ENCODE peak calls at places on chromosome 5, in six cellular contexts. One of them, this sample, is unnamed.

GRCh38 chr5:139481122-139481533 is 1.4 kb downstream of the STING1 start:
- DNase-seq in epithelial cell of esophagus: peak; percentile 41
- DNase-seq in activated CD8-positive, alpha-beta T cell treated with anti-CD3 and anti-CD28 coated beads for 36 hours: peak; percentile 22
- DNase-seq in CD4-positive, alpha-beta T cell: peak; percentile 55
- DNase-seq in K562: peak; percentile 53
- DNase-seq in mammary epithelial cell: no peak
- DNase-seq in this sample: peak; percentile 89

GRCh38 chr5:93425102-93425501 is 155.9 kb downstream of the NR2F1-AS1 start:
- DNase-seq in K562: no peak
- DNase-seq in activated CD8-positive, alpha-beta T cell treated with anti-CD3 and anti-CD28 coated beads for 36 hours: no peak
- DNase-seq in epithelial cell of esophagus: no peak
- DNase-seq in mammary epithelial cell: no peak
- DNase-seq in CD4-positive, alpha-beta T cell: no peak
- DNase-seq in this sample: no peak

GRCh38 chr5:9691261-9691660 is 61.1 kb upstream of the TAS2R1 start:
- DNase-seq in CD4-positive, alpha-beta T cell: no peak
- DNase-seq in K562: no peak
- DNase-seq in mammary epithelial cell: no peak
- DNase-seq in activated CD8-positive, alpha-beta T cell treated with anti-CD3 and anti-CD28 coated beads for 36 hours: no peak
- DNase-seq in epithelial cell of esophagus: no peak
- DNase-seq in this sample: no peak

GRCh38 chr5:93665649-93666048 is 75.8 kb downstream of the POU5F2 start:
- DNase-seq in CD4-positive, alpha-beta T cell: no peak
- DNase-seq in epithelial cell of esophagus: no peak
- DNase-seq in activated CD8-positive, alpha-beta T cell treated with anti-CD3 and anti-CD28 coated beads for 36 hours: no peak
- DNase-seq in mammary epithelial cell: no peak
- DNase-seq in K562: no peak
- DNase-seq in this sample: no peak

GRCh38 chr5:65927497-65928340 is 1.3 kb downstream of the ERBIN start:
- DNase-seq in mammary epithelial cell: peak; percentile 59
- DNase-seq in K562: no peak
- DNase-seq in activated CD8-positive, alpha-beta T cell treated with anti-CD3 and anti-CD28 coated beads for 36 hours: peak; percentile 49
- DNase-seq in CD4-positive, alpha-beta T cell: no peak
- DNase-seq in epithelial cell of esophagus: peak; percentile 63
- DNase-seq in this sample: peak; percentile 94

GRCh38 chr5:111863801-111864200 is 106.8 kb upstream of the NREP start:
- DNase-seq in mammary epithelial cell: no peak
- DNase-seq in activated CD8-positive, alpha-beta T cell treated with anti-CD3 and anti-CD28 coated beads for 36 hours: no peak
- DNase-seq in K562: no peak
- DNase-seq in epithelial cell of esophagus: peak; percentile 20
- DNase-seq in CD4-positive, alpha-beta T cell: no peak
- DNase-seq in this sample: no peak

GRCh38 chr5:179270581-179271300 is 74.5 kb downstream of the ADAMTS2 start:
- DNase-seq in activated CD8-positive, alpha-beta T cell treated with anti-CD3 and anti-CD28 coated beads for 36 hours: no peak
- DNase-seq in mammary epithelial cell: no peak
- DNase-seq in K562: no peak
- DNase-seq in CD4-positive, alpha-beta T cell: no peak
- DNase-seq in epithelial cell of esophagus: no peak
- DNase-seq in this sample: peak; percentile 82

GRCh38 chr5:91449083-91449482 is 66.0 kb upstream of the ARRDC3 start:
- DNase-seq in CD4-positive, alpha-beta T cell: no peak
- DNase-seq in epithelial cell of esophagus: no peak
- DNase-seq in activated CD8-positive, alpha-beta T cell treated with anti-CD3 and anti-CD28 coated beads for 36 hours: no peak
- DNase-seq in K562: no peak
- DNase-seq in mammary epithelial cell: no peak
- DNase-seq in this sample: no peak

GRCh38 chr5:110288766-110289165 is 437.7 kb downstream of the TMEM232 start:
- DNase-seq in activated CD8-positive, alpha-beta T cell treated with anti-CD3 and anti-CD28 coated beads for 36 hours: no peak
- DNase-seq in epithelial cell of esophagus: no peak
- DNase-seq in mammary epithelial cell: peak; percentile 15
- DNase-seq in K562: no peak
- DNase-seq in CD4-positive, alpha-beta T cell: no peak
- DNase-seq in this sample: peak; percentile 54

GRCh38 chr5:6590581-6590980 is 42.3 kb downstream of the NSUN2 start:
- DNase-seq in activated CD8-positive, alpha-beta T cell treated with anti-CD3 and anti-CD28 coated beads for 36 hours: no peak
- DNase-seq in epithelial cell of esophagus: no peak
- DNase-seq in CD4-positive, alpha-beta T cell: no peak
- DNase-seq in K562: no peak
- DNase-seq in mammary epithelial cell: no peak
- DNase-seq in this sample: no peak

GRCh38 chr5:92553326-92553725 is 1027.7 kb downstream of the NR2F1-AS1 start:
- DNase-seq in activated CD8-positive, alpha-beta T cell treated with anti-CD3 and anti-CD28 coated beads for 36 hours: no peak
- DNase-seq in K562: no peak
- DNase-seq in CD4-positive, alpha-beta T cell: no peak
- DNase-seq in epithelial cell of esophagus: no peak
- DNase-seq in mammary epithelial cell: no peak
- DNase-seq in this sample: no peak

GRCh38 chr5:149583394-149583793 is 2.1 kb downstream of the ARHGEF37 start:
- DNase-seq in epithelial cell of esophagus: no peak
- DNase-seq in mammary epithelial cell: no peak
- DNase-seq in K562: no peak
- DNase-seq in activated CD8-positive, alpha-beta T cell treated with anti-CD3 and anti-CD28 coated beads for 36 hours: no peak
- DNase-seq in CD4-positive, alpha-beta T cell: no peak
- DNase-seq in this sample: no peak

GRCh38 chr5:21142791-21143190 is 1154.8 kb upstream of the CDH18 start:
- DNase-seq in activated CD8-positive, alpha-beta T cell treated with anti-CD3 and anti-CD28 coated beads for 36 hours: peak; percentile 4
- DNase-seq in mammary epithelial cell: no peak
- DNase-seq in epithelial cell of esophagus: no peak
- DNase-seq in CD4-positive, alpha-beta T cell: no peak
- DNase-seq in K562: no peak
- DNase-seq in this sample: no peak

GRCh38 chr5:133396187-133396621 is 216.1 kb downstream of the FSTL4 start:
- DNase-seq in activated CD8-positive, alpha-beta T cell treated with anti-CD3 and anti-CD28 coated beads for 36 hours: no peak
- DNase-seq in K562: no peak
- DNase-seq in epithelial cell of esophagus: no peak
- DNase-seq in mammary epithelial cell: no peak
- DNase-seq in CD4-positive, alpha-beta T cell: no peak
- DNase-seq in this sample: no peak

GRCh38 chr5:39898731-39899130 is 474.0 kb upstream of the DAB2 start:
- DNase-seq in CD4-positive, alpha-beta T cell: no peak
- DNase-seq in K562: no peak
- DNase-seq in mammary epithelial cell: no peak
- DNase-seq in epithelial cell of esophagus: no peak
- DNase-seq in activated CD8-positive, alpha-beta T cell treated with anti-CD3 and anti-CD28 coated beads for 36 hours: no peak
- DNase-seq in this sample: no peak

GRCh38 chr5:1182633-1183423 is 18.6 kb upstream of the SLC6A19 start:
- DNase-seq in epithelial cell of esophagus: no peak
- DNase-seq in activated CD8-positive, alpha-beta T cell treated with anti-CD3 and anti-CD28 coated beads for 36 hours: no peak
- DNase-seq in K562: peak; percentile 31
- DNase-seq in mammary epithelial cell: no peak
- DNase-seq in CD4-positive, alpha-beta T cell: no peak
- DNase-seq in this sample: no peak

GRCh38 chr5:124923131-124923530 is 176.7 kb upstream of the ZNF608 start:
- DNase-seq in activated CD8-positive, alpha-beta T cell treated with anti-CD3 and anti-CD28 coated beads for 36 hours: no peak
- DNase-seq in K562: no peak
- DNase-seq in epithelial cell of esophagus: peak; percentile 18
- DNase-seq in CD4-positive, alpha-beta T cell: no peak
- DNase-seq in mammary epithelial cell: no peak
- DNase-seq in this sample: peak; percentile 42

GRCh38 chr5:146890733-146891440 is 12.3 kb upstream of the PPP2R2B start:
- DNase-seq in mammary epithelial cell: no peak
- DNase-seq in epithelial cell of esophagus: peak; percentile 35
- DNase-seq in K562: no peak
- DNase-seq in CD4-positive, alpha-beta T cell: no peak
- DNase-seq in activated CD8-positive, alpha-beta T cell treated with anti-CD3 and anti-CD28 coated beads for 36 hours: no peak
- DNase-seq in this sample: no peak

GRCh38 chr5:178433273-178433775 is 156.9 kb downstream of the COL23A1 start:
- DNase-seq in K562: no peak
- DNase-seq in mammary epithelial cell: no peak
- DNase-seq in activated CD8-positive, alpha-beta T cell treated with anti-CD3 and anti-CD28 coated beads for 36 hours: no peak
- DNase-seq in epithelial cell of esophagus: no peak
- DNase-seq in CD4-positive, alpha-beta T cell: no peak
- DNase-seq in this sample: peak; percentile 68

GRCh38 chr5:123810911-123811310 is 298.9 kb downstream of the CSNK1G3 start:
- DNase-seq in activated CD8-positive, alpha-beta T cell treated with anti-CD3 and anti-CD28 coated beads for 36 hours: no peak
- DNase-seq in epithelial cell of esophagus: no peak
- DNase-seq in mammary epithelial cell: no peak
- DNase-seq in CD4-positive, alpha-beta T cell: no peak
- DNase-seq in K562: no peak
- DNase-seq in this sample: no peak

GRCh38 chr5:133783481-133783880 is 171.1 kb upstream of the FSTL4 start:
- DNase-seq in K562: no peak
- DNase-seq in epithelial cell of esophagus: no peak
- DNase-seq in CD4-positive, alpha-beta T cell: no peak
- DNase-seq in mammary epithelial cell: no peak
- DNase-seq in activated CD8-positive, alpha-beta T cell treated with anti-CD3 and anti-CD28 coated beads for 36 hours: no peak
- DNase-seq in this sample: no peak

GRCh38 chr5:153965102-153965645 is 73.5 kb downstream of the FAM114A2 start:
- DNase-seq in K562: peak; percentile 77
- DNase-seq in epithelial cell of esophagus: peak; percentile 62
- DNase-seq in activated CD8-positive, alpha-beta T cell treated with anti-CD3 and anti-CD28 coated beads for 36 hours: peak; percentile 55
- DNase-seq in mammary epithelial cell: peak; percentile 40
- DNase-seq in CD4-positive, alpha-beta T cell: no peak
- DNase-seq in this sample: peak; percentile 96

GRCh38 chr5:131379723-131380122 is 115.9 kb downstream of the CDC42SE2 start:
- DNase-seq in mammary epithelial cell: no peak
- DNase-seq in CD4-positive, alpha-beta T cell: peak; percentile 75
- DNase-seq in K562: no peak
- DNase-seq in epithelial cell of esophagus: peak; percentile 58
- DNase-seq in activated CD8-positive, alpha-beta T cell treated with anti-CD3 and anti-CD28 coated beads for 36 hours: peak; percentile 79
- DNase-seq in this sample: no peak

GRCh38 chr5:138274189-138274853 is at the start of gene GFRA3:
- DNase-seq in epithelial cell of esophagus: peak; percentile 3
- DNase-seq in activated CD8-positive, alpha-beta T cell treated with anti-CD3 and anti-CD28 coated beads for 36 hours: peak; percentile 35
- DNase-seq in mammary epithelial cell: no peak
- DNase-seq in K562: peak; percentile 74
- DNase-seq in CD4-positive, alpha-beta T cell: no peak
- DNase-seq in this sample: no peak

GRCh38 chr5:124675921-124676846 is 70.3 kb downstream of the ZNF608 start:
- DNase-seq in mammary epithelial cell: no peak
- DNase-seq in K562: no peak
- DNase-seq in activated CD8-positive, alpha-beta T cell treated with anti-CD3 and anti-CD28 coated beads for 36 hours: no peak
- DNase-seq in CD4-positive, alpha-beta T cell: no peak
- DNase-seq in epithelial cell of esophagus: no peak
- DNase-seq in this sample: no peak

GRCh38 chr5:50807661-50808060 is 141.2 kb downstream of the PARP8 start:
- DNase-seq in epithelial cell of esophagus: peak; percentile 89
- DNase-seq in K562: no peak
- DNase-seq in mammary epithelial cell: peak; percentile 90
- DNase-seq in CD4-positive, alpha-beta T cell: no peak
- DNase-seq in activated CD8-positive, alpha-beta T cell treated with anti-CD3 and anti-CD28 coated beads for 36 hours: no peak
- DNase-seq in this sample: no peak

GRCh38 chr5:104643320-104643719 is 1080.7 kb upstream of the NUDT12 start:
- DNase-seq in epithelial cell of esophagus: peak; percentile 4
- DNase-seq in CD4-positive, alpha-beta T cell: no peak
- DNase-seq in K562: no peak
- DNase-seq in activated CD8-positive, alpha-beta T cell treated with anti-CD3 and anti-CD28 coated beads for 36 hours: no peak
- DNase-seq in mammary epithelial cell: no peak
- DNase-seq in this sample: no peak

GRCh38 chr5:139392678-139393496 is 2.0 kb downstream of the PROB1 start:
- DNase-seq in epithelial cell of esophagus: peak; percentile 80
- DNase-seq in CD4-positive, alpha-beta T cell: peak; percentile 71
- DNase-seq in K562: no peak
- DNase-seq in activated CD8-positive, alpha-beta T cell treated with anti-CD3 and anti-CD28 coated beads for 36 hours: peak; percentile 94
- DNase-seq in mammary epithelial cell: no peak
- DNase-seq in this sample: peak; percentile 98

GRCh38 chr5:44389410-44389879 is at the start of gene FGF10:
- DNase-seq in mammary epithelial cell: no peak
- DNase-seq in K562: no peak
- DNase-seq in epithelial cell of esophagus: peak; percentile 5
- DNase-seq in activated CD8-positive, alpha-beta T cell treated with anti-CD3 and anti-CD28 coated beads for 36 hours: no peak
- DNase-seq in CD4-positive, alpha-beta T cell: no peak
- DNase-seq in this sample: peak; percentile 62

GRCh38 chr5:137313526-137314175 is 185.5 kb downstream of the SPOCK1 start:
- DNase-seq in activated CD8-positive, alpha-beta T cell treated with anti-CD3 and anti-CD28 coated beads for 36 hours: no peak
- DNase-seq in CD4-positive, alpha-beta T cell: no peak
- DNase-seq in K562: no peak
- DNase-seq in mammary epithelial cell: no peak
- DNase-seq in epithelial cell of esophagus: no peak
- DNase-seq in this sample: no peak

GRCh38 chr5:172741206-172741582 is 29.8 kb downstream of the DUSP1 start:
- DNase-seq in mammary epithelial cell: no peak
- DNase-seq in K562: no peak
- DNase-seq in activated CD8-positive, alpha-beta T cell treated with anti-CD3 and anti-CD28 coated beads for 36 hours: no peak
- DNase-seq in epithelial cell of esophagus: no peak
- DNase-seq in CD4-positive, alpha-beta T cell: no peak
- DNase-seq in this sample: no peak
- TF ChIP-seq CTCF in mammary epithelial cell: no peak
- TF ChIP-seq CTCF in K562: no peak
- TF ChIP-seq CTCF in activated CD8-positive, alpha-beta T cell treated with anti-CD3 and anti-CD28 coated beads for 36 hours: no peak
- TF ChIP-seq CTCF in epithelial cell of esophagus: no peak
- TF ChIP-seq CTCF in CD4-positive, alpha-beta T cell: no peak
- TF ChIP-seq CTCF in this sample: no peak

DNA sequence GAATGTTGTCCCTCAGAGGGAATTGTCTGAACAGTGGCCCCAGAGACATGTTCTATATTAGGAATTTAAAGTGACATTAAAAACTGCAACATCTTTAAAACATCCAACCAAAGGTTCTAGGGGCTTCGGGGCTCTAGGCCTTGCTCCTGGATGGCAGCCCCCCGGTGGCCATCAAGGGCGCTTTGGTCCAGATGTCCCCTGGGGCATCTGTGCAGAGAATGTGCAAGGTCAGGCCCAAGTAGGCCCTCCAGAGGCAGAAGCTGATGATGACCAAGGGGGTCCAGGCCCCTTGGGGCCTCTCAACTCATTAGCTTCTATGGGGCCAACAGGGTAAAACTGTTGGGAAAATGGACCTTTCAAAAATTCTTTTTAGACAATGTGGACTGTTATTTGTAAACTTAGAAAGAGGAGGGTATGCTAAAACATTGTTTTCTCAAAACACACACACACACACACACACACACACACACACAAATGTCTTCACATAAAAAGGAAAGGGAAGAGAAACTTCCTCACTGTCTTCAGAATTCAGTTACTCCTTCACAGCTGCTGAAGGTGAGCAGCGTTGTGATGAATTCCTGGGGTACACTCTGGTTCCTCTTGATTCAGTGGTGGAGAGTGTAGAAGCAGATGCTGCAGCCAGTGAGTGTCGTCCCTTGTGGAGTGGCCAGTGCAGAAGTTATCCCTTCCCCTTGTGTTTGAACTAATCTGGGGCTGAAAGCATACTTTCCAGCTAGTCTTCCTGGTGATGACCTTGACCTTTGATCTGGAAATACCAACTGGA is 125.2 kb downstream of the WDR41 start:
- DNase-seq in K562: no peak
- DNase-seq in mammary epithelial cell: no peak
- DNase-seq in activated CD8-positive, alpha-beta T cell treated with anti-CD3 and anti-CD28 coated beads for 36 hours: no peak
- DNase-seq in epithelial cell of esophagus: no peak
- DNase-seq in CD4-positive, alpha-beta T cell: no peak
- DNase-seq in this sample: no peak
- TF ChIP-seq CTCF in K562: no peak
- TF ChIP-seq CTCF in mammary epithelial cell: no peak
- TF ChIP-seq CTCF in activated CD8-positive, alpha-beta T cell treated with anti-CD3 and anti-CD28 coated beads for 36 hours: no peak
- TF ChIP-seq CTCF in epithelial cell of esophagus: no peak
- TF ChIP-seq CTCF in CD4-positive, alpha-beta T cell: no peak
- TF ChIP-seq CTCF in this sample: no peak

GRCh38 chr5:106508894-106509293 is 1161.8 kb downstream of the EFNA5 start:
- DNase-seq in epithelial cell of esophagus: no peak
- DNase-seq in CD4-positive, alpha-beta T cell: no peak
- DNase-seq in K562: no peak
- DNase-seq in mammary epithelial cell: no peak
- DNase-seq in activated CD8-positive, alpha-beta T cell treated with anti-CD3 and anti-CD28 coated beads for 36 hours: no peak
- DNase-seq in this sample: no peak

GRCh38 chr5:106510321-106510720 is 1160.4 kb downstream of the EFNA5 start:
- DNase-seq in CD4-positive, alpha-beta T cell: no peak
- DNase-seq in K562: no peak
- DNase-seq in activated CD8-positive, alpha-beta T cell treated with anti-CD3 and anti-CD28 coated beads for 36 hours: no peak
- DNase-seq in mammary epithelial cell: peak; percentile 1
- DNase-seq in epithelial cell of esophagus: peak; percentile 72
- DNase-seq in this sample: no peak
- TF ChIP-seq CTCF in CD4-positive, alpha-beta T cell: no peak
- TF ChIP-seq CTCF in K562: no peak
- TF ChIP-seq CTCF in activated CD8-positive, alpha-beta T cell treated with anti-CD3 and anti-CD28 coated beads for 36 hours: no peak
- TF ChIP-seq CTCF in mammary epithelial cell: no peak
- TF ChIP-seq CTCF in epithelial cell of esophagus: no peak
- TF ChIP-seq CTCF in this sample: no peak

GRCh38 chr5:60843693-60844428 is at the start of gene ELOVL7:
- DNase-seq in epithelial cell of esophagus: peak; percentile 92
- DNase-seq in mammary epithelial cell: peak; percentile 79
- DNase-seq in CD4-positive, alpha-beta T cell: peak; percentile 5
- DNase-seq in K562: peak; percentile 83
- DNase-seq in activated CD8-positive, alpha-beta T cell treated with anti-CD3 and anti-CD28 coated beads for 36 hours: peak; percentile 67
- DNase-seq in this sample: peak; percentile 90
- TF ChIP-seq CTCF in epithelial cell of esophagus: peak; percentile 18
- TF ChIP-seq CTCF in mammary epithelial cell: peak; percentile 5
- TF ChIP-seq CTCF in CD4-positive, alpha-beta T cell: no peak
- TF ChIP-seq CTCF in K562: peak; percentile 59
- TF ChIP-seq CTCF in activated CD8-positive, alpha-beta T cell treated with anti-CD3 and anti-CD28 coated beads for 36 hours: peak; percentile 37
- TF ChIP-seq CTCF in this sample: no peak